ENCODE peak calls at places on chromosomes 5 and 9, in six cellular contexts. C is dorsolateral prefrontal cortex; L is non-pigmented ciliary epithelial cell; P is activated CD4-positive, alpha-beta T cell treated with anti-CD3 and anti-CD28 coated beads for 24 hours; S is AG10803; N is mesothelial cell of epicardium. B is an unnamed sample.

GRCh38 chr5:1293997-1294838 is 650 bp downstream of the TERT start:
- DNase-seq in C (peak), L (no peak), S (no peak), N (no peak), P (no peak), B (no peak)

GRCh38 chr5:153513171-153513570 is 22.7 kb downstream of the GRIA1 start:
- DNase-seq in L (peak), S (peak), C (peak), N (no peak), P (no peak), B (no peak)

GRCh38 chr9:111066427-111066826 is 28.2 kb upstream of the LPAR1 start:
- DNase-seq in L (no peak), P (no peak), S (peak), C (no peak), N (no peak), B (no peak)

GRCh38 chr5:143036146-143036927 is 266.2 kb downstream of the ARHGAP26 start:
- DNase-seq in C (no peak), S (no peak), N (no peak), P (no peak), L (no peak), B (no peak)

GRCh38 chr5:106397700-106398099 is 1273.0 kb downstream of the EFNA5 start:
- DNase-seq in N (no peak), C (no peak), P (no peak), S (peak), L (peak), B (peak)

GRCh38 chr5:76169536-76169935 is 86.4 kb downstream of the SV2C start:
- DNase-seq in C (no peak), N (no peak), S (no peak), L (no peak), P (no peak), B (no peak)

GRCh38 chr9:68619636-68620035 is 79.0 kb upstream of the TMEM252 start:
- DNase-seq in C (no peak), L (no peak), P (no peak), N (no peak), S (no peak), B (no peak)

GRCh38 chr5:98557921-98558320 is 215.5 kb upstream of the RGMB start:
- DNase-seq in P (no peak), C (no peak), S (no peak), L (no peak), N (no peak), B (no peak)

GRCh38 chr5:5165541-5166002 is 25.4 kb downstream of the ADAMTS16 start:
- DNase-seq in N (no peak), C (no peak), L (no peak), S (peak), P (no peak), B (no peak)

GRCh38 chr9:70902705-70903131 is 218.7 kb downstream of the TRPM3 start:
- DNase-seq in N (no peak), S (peak), L (peak), C (no peak), P (no peak), B (peak)

GRCh38 chr5:147504001-147504400 is 5.9 kb downstream of the DPYSL3 start:
- DNase-seq in N (no peak), P (no peak), S (peak), L (no peak), C (no peak), B (no peak)

GRCh38 chr9:78982849-78983248 is 588.9 kb upstream of the TLE4 start:
- DNase-seq in L (peak), S (peak), P (no peak), C (no peak), N (no peak), B (peak)

GRCh38 chr9:74528207-74528606 is 31.1 kb downstream of the RORB start:
- DNase-seq in C (no peak), N (no peak), L (no peak), P (no peak), S (no peak), B (no peak)